ENCODE peak calls at places on chromosomes 11 and 22, in six cellular contexts. I is nephron progenitor cell, P is fibroblast of the aortic adventitia, Y is cardiac fibroblast, W is RWPE1, X is thoracic aorta. M is an unnamed sample.

GRCh38 chr11:98979212-98979611 is 41.5 kb upstream of the CNTN5 start:
- DNase-seq in I (no peak), P (no peak), Y (no peak), W (no peak), X (no peak), M (no peak)

GRCh38 chr22:45105281-45105700 is 58.4 kb upstream of the NUP50 start:
- DNase-seq in I (no peak), P (peak; percentile 87), Y (peak; percentile 99), W (no peak), X (no peak), M (no peak)

GRCh38 chr11:73149105-73149504 is 7.0 kb upstream of the FCHSD2 start:
- DNase-seq in I (no peak), P (no peak), Y (no peak), W (no peak), X (no peak), M (no peak)

GRCh38 chr11:33248416-33248957 is 8.7 kb upstream of the HIPK3 start:
- DNase-seq in I (no peak), P (peak; percentile 57), Y (peak; percentile 75), W (peak; percentile 42), X (no peak), M (no peak)

GRCh38 chr11:102552447-102553200 is 22.1 kb upstream of the MMP7 start:
- DNase-seq in I (no peak), P (peak; percentile 55), Y (peak; percentile 41), W (peak; percentile 8), X (no peak), M (no peak)

GRCh38 chr11:122803306-122803705 is 35.0 kb upstream of the CRTAM start:
- DNase-seq in I (no peak), P (peak; percentile 47), Y (peak; percentile 90), W (peak; percentile 99), X (no peak), M (no peak)

GRCh38 chr11:102762414-102762813 is 18.0 kb downstream of the MMP10 start:
- DNase-seq in I (no peak), P (peak; percentile 69), Y (peak; percentile 41), W (peak; percentile 64), X (no peak), M (no peak)

GRCh38 chr11:3984896-3985295 is 109.7 kb upstream of the RRM1 start:
- DNase-seq in I (no peak), P (no peak), Y (peak; percentile 15), W (no peak), X (no peak), M (peak; percentile 39)

GRCh38 chr22:19043111-19044085 is 78.8 kb downstream of the DGCR2 start:
- DNase-seq in I (no peak), P (no peak), Y (peak; percentile 9), W (no peak), X (no peak), M (no peak)

GRCh38 chr22:45945621-45946020 is 31.3 kb downstream of the WNT7B start:
- DNase-seq in I (no peak), P (no peak), Y (no peak), W (no peak), X (no peak), M (no peak)

GRCh38 chr22:42180349-42180842 is 49.8 kb upstream of the CYP2D6 start:
- DNase-seq in I (no peak), P (peak; percentile 22), Y (no peak), W (no peak), X (no peak), M (no peak)

GRCh38 chr11:60169264-60169915 is 13.5 kb downstream of the MS4A6A start:
- DNase-seq in I (peak; percentile 4), P (no peak), Y (peak; percentile 58), W (peak; percentile 53), X (no peak), M (no peak)

GRCh38 chr11:84905411-84905810 is 721.7 kb downstream of the DLG2 start:
- DNase-seq in I (no peak), P (no peak), Y (peak; percentile 45), W (no peak), X (no peak), M (no peak)

DNA sequence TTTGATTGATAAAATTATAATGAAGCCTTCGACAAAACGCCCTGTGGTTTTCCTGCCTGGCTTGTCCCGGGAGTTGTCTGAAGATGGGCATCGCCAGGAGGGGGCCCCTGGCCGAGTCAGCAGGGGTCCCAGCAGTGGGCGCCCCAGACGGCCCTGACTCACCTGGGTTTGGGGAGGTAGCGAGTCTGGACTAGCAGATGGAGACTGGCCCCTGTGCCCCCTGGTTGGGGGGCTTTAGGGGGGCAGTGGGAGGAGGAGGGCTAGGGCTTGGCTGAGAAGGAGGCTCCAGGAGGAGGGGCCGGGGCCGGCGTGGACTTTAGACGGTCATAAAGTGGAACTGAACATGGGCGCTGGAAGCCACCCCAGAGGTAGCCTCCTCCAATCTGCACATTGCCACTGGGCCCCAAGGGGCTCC is 410 bp upstream of the LIF start:
- DNase-seq in I (no peak), P (no peak), Y (no peak), W (no peak), X (no peak), M (no peak)
- TF ChIP-seq CTCF in I (no peak), P (no peak), Y (no peak), W (no peak), X (no peak), M (no peak)

GRCh38 chr11:117314840-117315239 is 1.2 kb downstream of the BACE1 start:
- DNase-seq in I (peak; percentile 40), P (no peak), Y (no peak), W (no peak), X (no peak), M (no peak)
- TF ChIP-seq CTCF in I (no peak), P (no peak), Y (no peak), W (no peak), X (no peak), M (no peak)

DNA sequence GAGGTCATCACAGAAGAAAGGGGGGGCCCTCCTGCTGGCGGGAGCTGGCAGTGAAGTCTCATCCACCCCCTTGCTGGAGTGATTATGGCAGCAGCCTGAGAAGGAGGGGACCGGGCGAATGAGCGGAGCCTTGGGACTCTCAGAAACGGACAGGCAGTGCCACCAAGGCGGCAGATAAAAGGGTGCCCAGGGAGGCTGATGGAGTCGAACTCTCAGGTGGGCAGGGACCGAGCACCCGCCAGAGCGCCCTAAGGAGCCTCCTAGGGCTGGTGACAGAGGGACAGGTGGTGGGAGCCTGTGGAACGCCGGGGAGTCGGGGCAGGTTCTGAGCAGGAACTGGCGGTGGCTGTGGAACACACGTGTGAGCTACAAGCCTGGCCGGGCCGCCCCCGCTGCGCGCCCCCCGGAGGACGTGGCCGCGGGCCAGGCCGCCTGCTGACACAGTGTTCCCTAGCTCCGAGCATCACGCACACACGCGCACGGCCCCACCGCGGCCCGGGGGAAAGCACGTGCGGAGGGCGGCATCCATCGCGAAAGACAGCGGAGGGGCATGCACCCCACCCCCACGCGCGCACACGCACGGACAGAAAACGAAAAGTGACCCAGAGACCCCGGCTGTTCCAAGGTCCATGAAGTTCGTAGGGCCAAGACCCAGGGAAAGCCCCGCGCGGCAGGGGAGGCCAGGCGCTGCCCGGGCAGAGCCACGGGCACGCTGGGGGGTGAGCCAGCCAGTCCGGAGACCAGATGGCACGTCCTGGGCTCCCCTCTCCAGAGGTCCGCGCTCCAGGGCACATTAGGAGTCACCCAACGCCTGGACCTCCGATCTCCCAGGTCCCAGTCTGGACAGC is 1.0 kb downstream of the VWCE start:
- DNase-seq in I (peak; percentile 66), P (peak; percentile 49), Y (peak; percentile 50), W (peak; percentile 24), X (peak; percentile 23), M (peak; percentile 26)
- TF ChIP-seq CTCF in I (no peak), P (no peak), Y (peak; percentile 10), W (no peak), X (no peak), M (no peak)

DNA sequence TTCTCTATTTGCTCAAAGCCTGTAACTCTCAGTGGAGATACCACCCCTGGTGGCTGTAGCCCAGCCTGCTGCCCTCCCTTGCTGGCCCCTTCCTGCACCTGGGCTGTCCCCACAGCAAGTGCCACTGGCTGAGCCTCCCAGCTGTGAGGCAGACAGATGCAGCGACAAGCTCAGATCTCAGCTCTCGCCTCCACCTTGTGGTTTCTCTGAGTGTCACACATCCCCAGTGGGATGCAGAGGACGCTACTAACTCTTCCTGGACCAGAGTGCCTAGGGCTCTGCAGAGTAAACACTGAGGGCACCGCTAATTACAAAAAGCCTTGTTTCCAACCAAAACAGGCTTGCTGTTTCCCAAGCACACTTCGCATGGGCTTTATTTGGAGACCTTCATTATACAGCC is 8.9 kb downstream of the YPEL1 start:
- DNase-seq in I (peak; percentile 37), P (no peak), Y (no peak), W (no peak), X (no peak), M (peak; percentile 41)
- TF ChIP-seq CTCF in I (peak; percentile 42), P (no peak), Y (peak; percentile 21), W (peak; percentile 18), X (no peak), M (peak; percentile 22)

GRCh38 chr11:706957-707816 is 1.2 kb downstream of the EPS8L2 start:
- DNase-seq in I (no peak), P (peak; percentile 43), Y (peak; percentile 8), W (no peak), X (no peak), M (no peak)
- TF ChIP-seq CTCF in I (no peak), P (peak; percentile 27), Y (no peak), W (no peak), X (peak; percentile 27), M (no peak)

GRCh38 chr11:66510990-66511339 is 530 bp downstream of the BBS1 start:
- DNase-seq in I (no peak), P (no peak), Y (no peak), W (no peak), X (no peak), M (no peak)

GRCh38 chr11:66509131-66509561 is 1.3 kb upstream of the BBS1 start:
- DNase-seq in I (no peak), P (no peak), Y (no peak), W (no peak), X (no peak), M (no peak)

GRCh38 chr11:66505276-66505816 is 5.1 kb upstream of the BBS1 start:
- DNase-seq in I (no peak), P (no peak), Y (no peak), W (no peak), X (no peak), M (no peak)

DNA sequence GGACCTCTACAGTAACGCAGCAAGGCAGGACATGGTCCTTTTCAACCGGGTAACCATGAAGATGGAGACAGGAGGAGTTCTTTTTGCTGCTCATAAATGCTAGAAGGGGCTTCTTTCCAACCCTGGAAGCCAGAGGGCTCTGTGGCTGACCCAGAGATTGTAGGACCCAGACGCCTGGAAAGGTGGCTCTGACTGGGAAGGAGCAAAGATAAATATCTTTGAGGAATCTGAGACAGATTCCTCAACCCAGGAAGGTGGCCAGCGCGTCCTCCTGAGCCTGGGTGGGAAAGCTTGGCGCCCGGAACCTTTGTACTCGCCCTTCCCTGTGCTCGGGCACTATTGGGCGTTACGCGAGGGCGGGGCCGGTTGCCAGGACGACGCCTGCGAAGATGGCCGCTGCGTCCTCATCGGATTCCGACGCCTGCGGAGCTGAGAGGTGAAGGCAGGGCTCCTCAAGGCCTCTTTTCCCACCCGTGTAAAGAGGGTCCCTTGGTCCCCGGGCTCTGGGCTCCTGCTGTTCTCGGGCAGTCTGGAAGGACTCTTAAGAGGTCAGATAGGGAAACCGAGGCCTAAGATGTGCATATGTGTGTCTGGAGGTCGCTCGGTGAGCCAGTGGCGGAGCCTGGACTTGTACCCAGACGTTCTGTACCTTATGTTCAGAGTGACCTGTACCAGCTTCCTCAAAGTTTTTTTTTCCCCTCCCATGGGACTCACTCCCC is at the start of gene BBS1:
- DNase-seq in I (peak; percentile 92), P (peak; percentile 77), Y (peak; percentile 80), W (peak; percentile 90), X (peak; percentile 63), M (peak; percentile 85)
- TF ChIP-seq CTCF in I (no peak), P (no peak), Y (no peak), W (no peak), X (no peak), M (no peak)

M was measured in endothelial cell.